ENCODE peak calls at places on chromosome 13, in eight cellular contexts. P is astrocyte of the cerebellum; S is mesendoderm; V is cardiac muscle cell; W is right cardiac atrium; X is CD8-positive, alpha-beta memory T cell; A is PC-3; J is fibroblast of villous mesenchyme. T is an unnamed sample.
A peak's percentile ranks its signal among the peaks of the same experiment; 100 is the strongest.

GRCh38 chr13:101576977-101577376 is 124.5 kb downstream of the ITGBL1 start:
- DNase-seq in A (no peak), V (no peak), J (no peak), P (no peak), S (no peak), W (no peak), X (no peak), T (no peak)

GRCh38 chr13:114045113-114045735 is 71.3 kb upstream of the C13orf46 start:
- DNase-seq in X (no peak), J (peak; percentile 56), V (no peak), W (no peak), P (no peak), A (no peak), S (no peak), T (no peak)

GRCh38 chr13:75414036-75414827 is 67.7 kb downstream of the TBC1D4 start:
- DNase-seq in W (no peak), X (no peak), J (no peak), S (no peak), V (no peak), A (no peak), P (no peak), T (no peak)

GRCh38 chr13:112168771-112169170 is 101.8 kb downstream of the SOX1 start:
- DNase-seq in A (no peak), J (no peak), W (no peak), S (no peak), X (no peak), P (no peak), V (no peak), T (no peak)

GRCh38 chr13:40362502-40362901 is 303.9 kb downstream of the FOXO1 start:
- DNase-seq in V (no peak), S (no peak), W (no peak), A (peak; percentile 6), J (no peak), X (no peak), P (no peak), T (no peak)

GRCh38 chr13:100273576-100273975 is 184.7 kb downstream of the PCCA start:
- DNase-seq in P (no peak), J (no peak), A (no peak), V (no peak), X (no peak), W (no peak), S (no peak), T (no peak)

GRCh38 chr13:25902946-25903345 is 148.9 kb downstream of the SHISA2 start:
- DNase-seq in P (no peak), X (no peak), W (no peak), V (no peak), J (no peak), A (no peak), S (no peak), T (no peak)

GRCh38 chr13:99150575-99151370 is 49.9 kb upstream of the UBAC2 start:
- DNase-seq in J (peak; percentile 85), P (peak; percentile 39), W (no peak), X (no peak), A (peak; percentile 89), V (no peak), S (no peak), T (no peak)

DNA sequence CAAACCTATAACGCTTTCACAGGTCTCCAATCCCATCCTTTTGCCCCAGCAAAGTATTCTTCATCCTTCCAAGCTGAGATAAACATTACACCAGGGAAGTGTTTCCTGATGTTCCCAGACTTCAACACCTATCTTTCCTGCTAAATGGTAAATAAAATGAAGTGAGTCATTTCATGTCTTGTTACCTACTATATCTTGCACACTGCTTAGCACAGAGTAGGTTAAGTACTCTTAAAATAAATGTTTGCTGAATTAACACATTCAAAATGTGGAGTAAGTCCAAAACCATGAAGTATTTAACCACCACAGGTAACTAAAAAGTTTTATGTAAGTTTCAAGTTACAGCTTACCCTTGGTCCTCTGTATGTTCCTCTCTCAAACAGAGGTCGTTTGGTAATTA is 3.4 kb downstream of the RBM26 start:
- DNase-seq in A (no peak), X (no peak), S (no peak), V (no peak), W (no peak), P (no peak), J (no peak), T (no peak)
- H3K4me3 ChIP-seq in A (peak overlapping the region; percentile 73), X (peak overlapping the region; percentile 23), S (no peak overlapping the region), V (peak overlapping the region; percentile 89), W (peak overlapping the region; percentile 39), P (no peak overlapping the region), J (no peak overlapping the region), T (no peak overlapping the region)

GRCh38 chr13:21074601-21075302 is 13.4 kb upstream of the LATS2 start:
- DNase-seq in X (peak; percentile 24), S (peak; percentile 15), J (no peak), A (no peak), W (peak; percentile 77), V (no peak), P (no peak), T (no peak)
- H3K4me3 ChIP-seq in X (peak overlapping the region; percentile 56), S (no peak overlapping the region), J (no peak overlapping the region), A (peak overlapping the region; percentile 69), W (peak overlapping the region; percentile 87), V (no peak overlapping the region), P (no peak overlapping the region), T (peak overlapping the region; percentile 58)

GRCh38 chr13:48775285-48775684 is 121.6 kb downstream of the CYSLTR2 start:
- DNase-seq in V (no peak), P (peak; percentile 77), S (no peak), J (peak; percentile 82), X (no peak), W (no peak), A (no peak), T (no peak)
- H3K4me3 ChIP-seq in V (no peak overlapping the region), P (no peak overlapping the region), S (no peak overlapping the region), J (no peak overlapping the region), X (no peak overlapping the region), W (no peak overlapping the region), A (no peak overlapping the region), T (no peak overlapping the region)

GRCh38 chr13:92717857-92718256 is 508.8 kb upstream of the GPC6 start:
- DNase-seq in X (no peak), V (no peak), J (no peak), S (no peak), A (no peak), W (no peak), P (no peak), T (no peak)

GRCh38 chr13:92719868-92720267 is 506.7 kb upstream of the GPC6 start:
- DNase-seq in V (peak; percentile 26), S (peak; percentile 93), W (no peak), J (no peak), A (no peak), X (no peak), P (no peak), T (no peak)

GRCh38 chr13:92727118-92727517 is 499.5 kb upstream of the GPC6 start:
- DNase-seq in V (no peak), S (no peak), X (no peak), A (no peak), P (no peak), W (no peak), J (peak; percentile 59), T (no peak)

GRCh38 chr13:92716749-92717148 is 509.9 kb upstream of the GPC6 start:
- DNase-seq in S (peak; percentile 11), J (peak; percentile 8), W (no peak), V (no peak), X (no peak), A (peak; percentile 2), P (peak; percentile 13), T (no peak)

DNA sequence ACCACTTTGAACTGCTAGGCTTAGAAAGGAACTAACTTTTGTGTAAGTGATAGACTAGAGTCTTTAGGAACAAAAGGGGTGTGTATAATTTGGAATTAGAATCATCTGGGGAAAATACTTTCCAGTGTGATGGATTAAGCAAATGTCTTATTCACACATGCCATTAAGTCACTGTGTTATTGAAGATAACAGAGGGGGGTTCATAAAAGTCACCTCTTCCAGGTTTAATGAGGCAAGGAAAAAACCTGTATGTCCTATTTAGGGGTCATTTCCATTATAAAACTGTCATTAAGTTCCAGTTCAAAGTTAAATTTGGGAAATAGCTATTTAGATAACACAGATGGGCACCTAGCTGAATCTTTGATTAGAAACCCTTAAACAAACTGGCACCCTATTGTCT is 505.0 kb upstream of the GPC6 start:
- DNase-seq in X (no peak), S (no peak), V (no peak), P (no peak), A (no peak), J (no peak), W (no peak), T (no peak)
- H3K4me3 ChIP-seq in X (no peak overlapping the region), S (no peak overlapping the region), V (no peak overlapping the region), P (no peak overlapping the region), A (no peak overlapping the region), J (no peak overlapping the region), W (no peak overlapping the region), T (no peak overlapping the region)

DNA sequence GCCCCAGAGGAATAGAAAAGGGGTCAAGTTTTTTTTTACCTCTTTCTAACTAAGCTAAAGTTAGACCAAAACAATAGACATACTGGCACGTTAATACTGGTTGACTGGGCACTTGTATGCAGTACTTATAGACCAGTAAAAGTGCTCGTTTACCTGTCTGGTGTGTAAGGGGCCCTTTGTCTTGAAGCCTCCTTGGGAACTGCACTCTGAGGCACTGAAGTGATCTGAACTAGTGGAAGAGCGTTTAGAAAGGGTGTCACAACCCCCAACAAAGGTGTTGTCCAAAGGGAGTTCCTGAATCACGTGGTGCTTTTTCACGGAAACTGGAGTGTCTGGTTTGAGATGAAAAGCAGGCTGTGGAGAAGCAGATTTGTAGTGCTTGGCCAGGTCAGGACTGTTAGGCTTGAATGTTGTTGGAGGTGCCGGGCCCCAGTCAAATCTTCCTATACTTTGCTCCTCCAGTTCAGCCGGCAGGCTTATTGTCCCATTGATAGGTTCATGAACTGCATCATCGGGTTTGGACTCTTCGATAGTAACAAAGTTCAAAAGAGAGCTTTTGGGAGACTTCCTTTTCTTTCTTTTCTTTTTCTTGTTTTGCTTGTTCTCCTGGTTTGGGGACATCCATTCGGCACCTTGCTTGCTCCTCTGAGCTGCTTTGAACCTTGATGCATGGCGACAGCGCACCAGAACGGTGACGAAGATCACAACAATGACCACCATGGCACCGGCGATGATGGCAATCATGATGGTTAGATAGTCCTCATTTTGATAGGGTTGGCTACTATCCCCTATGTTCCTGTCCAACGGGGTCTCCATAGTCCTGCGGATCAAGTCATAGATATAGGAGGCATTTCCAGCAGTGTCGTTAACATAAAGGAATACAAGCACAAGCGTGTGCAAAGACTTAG is 4.6 kb downstream of the PCDH9 start:
- DNase-seq in P (no peak), A (no peak), W (no peak), X (no peak), J (no peak), V (no peak), S (no peak), T (no peak)
- H3K4me3 ChIP-seq in P (no peak overlapping the region), A (no peak overlapping the region), W (peak overlapping the region; percentile 82), X (no peak overlapping the region), J (no peak overlapping the region), V (no peak overlapping the region), S (no peak overlapping the region), T (no peak overlapping the region)

DNA sequence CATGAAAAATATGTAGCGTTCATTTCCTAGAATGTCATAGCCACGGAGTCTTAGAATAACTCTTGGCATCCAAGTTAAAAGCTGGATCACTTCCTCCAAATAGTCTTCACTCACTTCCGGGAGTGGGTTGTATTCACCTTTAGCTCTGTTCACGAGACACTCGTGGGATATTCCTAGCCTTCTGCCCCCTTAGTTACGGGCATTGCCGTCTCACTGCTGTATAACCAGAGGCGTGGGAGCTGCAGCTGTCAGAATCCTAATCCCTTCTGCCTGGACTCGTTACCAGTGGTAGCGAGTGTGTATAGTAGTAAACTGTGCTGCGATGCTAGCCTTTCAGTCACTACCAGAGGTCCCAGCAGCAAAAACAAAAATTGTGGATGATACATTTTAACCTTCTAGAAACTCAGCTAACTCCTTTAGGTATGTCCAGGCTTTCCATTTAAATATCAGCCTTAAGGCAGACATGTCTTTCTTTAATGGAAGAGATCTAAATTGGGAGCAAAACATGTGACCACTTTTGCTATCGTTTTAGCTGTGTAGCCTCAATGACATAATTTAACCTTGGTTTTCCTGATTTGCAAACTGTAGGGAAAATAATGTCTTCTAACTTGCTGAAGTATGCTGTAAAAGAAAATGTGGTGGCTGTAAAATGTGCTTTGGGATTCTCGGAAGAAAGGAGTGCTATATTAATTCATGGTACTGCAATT is 34.1 kb downstream of the ERCC5 start:
- DNase-seq in X (no peak), V (no peak), J (no peak), P (no peak), W (no peak), S (no peak), A (no peak), T (no peak)
- H3K4me3 ChIP-seq in X (no peak overlapping the region), V (no peak overlapping the region), J (no peak overlapping the region), P (no peak overlapping the region), W (no peak overlapping the region), S (no peak overlapping the region), A (no peak overlapping the region), T (no peak overlapping the region)

T was measured in vagina.